ENCODE peak calls at places on chromosomes 7 and 10, in ten cellular contexts. One of them, this sample, is unnamed.

GRCh38 chr7:108097703-108098102 is 32.5 kb downstream of the LAMB4 start:
- DNase-seq in NCI-H2081: no peak
- DNase-seq in psoas muscle: no peak
- DNase-seq in stimulated activated CD4-positive, alpha-beta T cell treated with anti-CD3 and anti-CD28 coated beads, Interleukin-1b, Interleukin-23, amount 100 ng/mL, for 4 hours: no peak
- DNase-seq in C1 segment of cervical spinal cord: no peak
- DNase-seq in activated CD8-positive, alpha-beta memory T cell treated with anti-CD3 and anti-CD28 coated beads, Interleukin-2, amount 50 U/mL, for 48 hours: no peak
- DNase-seq in ELR: peak
- DNase-seq in NCI-H2029: no peak
- DNase-seq in cardiac muscle cell: no peak
- DNase-seq in adipocyte: no peak
- DNase-seq in this sample: peak

GRCh38 chr10:3400368-3400767 is 227.8 kb upstream of the PITRM1 start:
- DNase-seq in NCI-H2081: no peak
- DNase-seq in psoas muscle: no peak
- DNase-seq in stimulated activated CD4-positive, alpha-beta T cell treated with anti-CD3 and anti-CD28 coated beads, Interleukin-1b, Interleukin-23, amount 100 ng/mL, for 4 hours: no peak
- DNase-seq in C1 segment of cervical spinal cord: no peak
- DNase-seq in activated CD8-positive, alpha-beta memory T cell treated with anti-CD3 and anti-CD28 coated beads, Interleukin-2, amount 50 U/mL, for 48 hours: no peak
- DNase-seq in ELR: peak
- DNase-seq in NCI-H2029: no peak
- DNase-seq in cardiac muscle cell: no peak
- DNase-seq in adipocyte: no peak
- DNase-seq in this sample: no peak

GRCh38 chr10:132539431-132539839 is 1.8 kb downstream of the INPP5A start:
- DNase-seq in NCI-H2081: no peak
- DNase-seq in psoas muscle: peak
- DNase-seq in stimulated activated CD4-positive, alpha-beta T cell treated with anti-CD3 and anti-CD28 coated beads, Interleukin-1b, Interleukin-23, amount 100 ng/mL, for 4 hours: no peak
- DNase-seq in C1 segment of cervical spinal cord: no peak
- DNase-seq in activated CD8-positive, alpha-beta memory T cell treated with anti-CD3 and anti-CD28 coated beads, Interleukin-2, amount 50 U/mL, for 48 hours: no peak
- DNase-seq in ELR: peak
- DNase-seq in NCI-H2029: peak
- DNase-seq in cardiac muscle cell: no peak
- DNase-seq in adipocyte: peak
- DNase-seq in this sample: peak

GRCh38 chr10:62492012-62492869 is 118.1 kb downstream of the ZNF365 start:
- DNase-seq in NCI-H2081: peak
- DNase-seq in psoas muscle: no peak
- DNase-seq in stimulated activated CD4-positive, alpha-beta T cell treated with anti-CD3 and anti-CD28 coated beads, Interleukin-1b, Interleukin-23, amount 100 ng/mL, for 4 hours: no peak
- DNase-seq in C1 segment of cervical spinal cord: no peak
- DNase-seq in activated CD8-positive, alpha-beta memory T cell treated with anti-CD3 and anti-CD28 coated beads, Interleukin-2, amount 50 U/mL, for 48 hours: no peak
- DNase-seq in ELR: peak
- DNase-seq in NCI-H2029: no peak
- DNase-seq in cardiac muscle cell: peak
- DNase-seq in adipocyte: peak
- DNase-seq in this sample: peak

GRCh38 chr10:114257488-114257887 is 18.4 kb downstream of the VWA2 start:
- DNase-seq in NCI-H2081: no peak
- DNase-seq in psoas muscle: no peak
- DNase-seq in stimulated activated CD4-positive, alpha-beta T cell treated with anti-CD3 and anti-CD28 coated beads, Interleukin-1b, Interleukin-23, amount 100 ng/mL, for 4 hours: no peak
- DNase-seq in C1 segment of cervical spinal cord: no peak
- DNase-seq in activated CD8-positive, alpha-beta memory T cell treated with anti-CD3 and anti-CD28 coated beads, Interleukin-2, amount 50 U/mL, for 48 hours: no peak
- DNase-seq in ELR: no peak
- DNase-seq in NCI-H2029: no peak
- DNase-seq in cardiac muscle cell: no peak
- DNase-seq in adipocyte: no peak
- DNase-seq in this sample: no peak

GRCh38 chr10:42963302-42963701 is 113.6 kb upstream of the RET start:
- DNase-seq in NCI-H2081: no peak
- DNase-seq in psoas muscle: no peak
- DNase-seq in stimulated activated CD4-positive, alpha-beta T cell treated with anti-CD3 and anti-CD28 coated beads, Interleukin-1b, Interleukin-23, amount 100 ng/mL, for 4 hours: no peak
- DNase-seq in C1 segment of cervical spinal cord: no peak
- DNase-seq in activated CD8-positive, alpha-beta memory T cell treated with anti-CD3 and anti-CD28 coated beads, Interleukin-2, amount 50 U/mL, for 48 hours: no peak
- DNase-seq in ELR: no peak
- DNase-seq in NCI-H2029: no peak
- DNase-seq in cardiac muscle cell: no peak
- DNase-seq in adipocyte: no peak
- DNase-seq in this sample: no peak

GRCh38 chr10:77405771-77406241 is 231.8 kb downstream of the KCNMA1 start:
- DNase-seq in NCI-H2081: peak
- DNase-seq in psoas muscle: peak
- DNase-seq in stimulated activated CD4-positive, alpha-beta T cell treated with anti-CD3 and anti-CD28 coated beads, Interleukin-1b, Interleukin-23, amount 100 ng/mL, for 4 hours: no peak
- DNase-seq in C1 segment of cervical spinal cord: no peak
- DNase-seq in activated CD8-positive, alpha-beta memory T cell treated with anti-CD3 and anti-CD28 coated beads, Interleukin-2, amount 50 U/mL, for 48 hours: no peak
- DNase-seq in ELR: peak
- DNase-seq in NCI-H2029: peak
- DNase-seq in cardiac muscle cell: peak
- DNase-seq in adipocyte: peak
- DNase-seq in this sample: no peak

GRCh38 chr10:73746721-73747120 is 2.5 kb downstream of the SEC24C start:
- DNase-seq in NCI-H2081: no peak
- DNase-seq in psoas muscle: no peak
- DNase-seq in stimulated activated CD4-positive, alpha-beta T cell treated with anti-CD3 and anti-CD28 coated beads, Interleukin-1b, Interleukin-23, amount 100 ng/mL, for 4 hours: no peak
- DNase-seq in C1 segment of cervical spinal cord: no peak
- DNase-seq in activated CD8-positive, alpha-beta memory T cell treated with anti-CD3 and anti-CD28 coated beads, Interleukin-2, amount 50 U/mL, for 48 hours: peak
- DNase-seq in ELR: no peak
- DNase-seq in NCI-H2029: no peak
- DNase-seq in cardiac muscle cell: no peak
- DNase-seq in adipocyte: no peak
- DNase-seq in this sample: no peak

GRCh38 chr10:96910488-96911395 is 78.6 kb downstream of the LCOR start:
- DNase-seq in NCI-H2081: peak
- DNase-seq in psoas muscle: no peak
- DNase-seq in stimulated activated CD4-positive, alpha-beta T cell treated with anti-CD3 and anti-CD28 coated beads, Interleukin-1b, Interleukin-23, amount 100 ng/mL, for 4 hours: peak
- DNase-seq in C1 segment of cervical spinal cord: no peak
- DNase-seq in activated CD8-positive, alpha-beta memory T cell treated with anti-CD3 and anti-CD28 coated beads, Interleukin-2, amount 50 U/mL, for 48 hours: no peak
- DNase-seq in ELR: peak
- DNase-seq in NCI-H2029: no peak
- DNase-seq in cardiac muscle cell: peak
- DNase-seq in adipocyte: peak
- DNase-seq in this sample: peak

GRCh38 chr10:114347791-114348190 is 56.5 kb downstream of the AFAP1L2 start:
- DNase-seq in NCI-H2081: no peak
- DNase-seq in psoas muscle: no peak
- DNase-seq in stimulated activated CD4-positive, alpha-beta T cell treated with anti-CD3 and anti-CD28 coated beads, Interleukin-1b, Interleukin-23, amount 100 ng/mL, for 4 hours: no peak
- DNase-seq in C1 segment of cervical spinal cord: no peak
- DNase-seq in activated CD8-positive, alpha-beta memory T cell treated with anti-CD3 and anti-CD28 coated beads, Interleukin-2, amount 50 U/mL, for 48 hours: no peak
- DNase-seq in ELR: no peak
- DNase-seq in NCI-H2029: no peak
- DNase-seq in cardiac muscle cell: no peak
- DNase-seq in adipocyte: no peak
- DNase-seq in this sample: no peak

GRCh38 chr10:113680172-113681111 is 730 bp downstream of the CASP7 start:
- DNase-seq in NCI-H2081: peak
- DNase-seq in psoas muscle: peak
- DNase-seq in stimulated activated CD4-positive, alpha-beta T cell treated with anti-CD3 and anti-CD28 coated beads, Interleukin-1b, Interleukin-23, amount 100 ng/mL, for 4 hours: no peak
- DNase-seq in C1 segment of cervical spinal cord: peak
- DNase-seq in activated CD8-positive, alpha-beta memory T cell treated with anti-CD3 and anti-CD28 coated beads, Interleukin-2, amount 50 U/mL, for 48 hours: peak
- DNase-seq in ELR: peak
- DNase-seq in NCI-H2029: no peak
- DNase-seq in cardiac muscle cell: peak
- DNase-seq in adipocyte: peak
- DNase-seq in this sample: peak

GRCh38 chr10:71767420-71768035 is 5.8 kb downstream of the VSIR start:
- DNase-seq in NCI-H2081: no peak
- DNase-seq in psoas muscle: peak
- DNase-seq in stimulated activated CD4-positive, alpha-beta T cell treated with anti-CD3 and anti-CD28 coated beads, Interleukin-1b, Interleukin-23, amount 100 ng/mL, for 4 hours: no peak
- DNase-seq in C1 segment of cervical spinal cord: no peak
- DNase-seq in activated CD8-positive, alpha-beta memory T cell treated with anti-CD3 and anti-CD28 coated beads, Interleukin-2, amount 50 U/mL, for 48 hours: no peak
- DNase-seq in ELR: peak
- DNase-seq in NCI-H2029: no peak
- DNase-seq in cardiac muscle cell: no peak
- DNase-seq in adipocyte: peak
- DNase-seq in this sample: no peak

GRCh38 chr10:70866424-70866823 is 21.9 kb downstream of the PCBD1 start:
- DNase-seq in NCI-H2081: no peak
- DNase-seq in psoas muscle: no peak
- DNase-seq in stimulated activated CD4-positive, alpha-beta T cell treated with anti-CD3 and anti-CD28 coated beads, Interleukin-1b, Interleukin-23, amount 100 ng/mL, for 4 hours: no peak
- DNase-seq in C1 segment of cervical spinal cord: no peak
- DNase-seq in activated CD8-positive, alpha-beta memory T cell treated with anti-CD3 and anti-CD28 coated beads, Interleukin-2, amount 50 U/mL, for 48 hours: no peak
- DNase-seq in ELR: no peak
- DNase-seq in NCI-H2029: no peak
- DNase-seq in cardiac muscle cell: no peak
- DNase-seq in adipocyte: no peak
- DNase-seq in this sample: no peak

GRCh38 chr10:78931333-78932083 is 137.3 kb upstream of the ZMIZ1 start:
- DNase-seq in NCI-H2081: no peak
- DNase-seq in psoas muscle: peak
- DNase-seq in stimulated activated CD4-positive, alpha-beta T cell treated with anti-CD3 and anti-CD28 coated beads, Interleukin-1b, Interleukin-23, amount 100 ng/mL, for 4 hours: no peak
- DNase-seq in C1 segment of cervical spinal cord: no peak
- DNase-seq in activated CD8-positive, alpha-beta memory T cell treated with anti-CD3 and anti-CD28 coated beads, Interleukin-2, amount 50 U/mL, for 48 hours: no peak
- DNase-seq in ELR: peak
- DNase-seq in NCI-H2029: no peak
- DNase-seq in cardiac muscle cell: no peak
- DNase-seq in adipocyte: peak
- DNase-seq in this sample: no peak

GRCh38 chr7:129671276-129671675 is 59.8 kb downstream of the NRF1 start:
- DNase-seq in NCI-H2081: peak
- DNase-seq in psoas muscle: no peak
- DNase-seq in stimulated activated CD4-positive, alpha-beta T cell treated with anti-CD3 and anti-CD28 coated beads, Interleukin-1b, Interleukin-23, amount 100 ng/mL, for 4 hours: no peak
- DNase-seq in C1 segment of cervical spinal cord: no peak
- DNase-seq in activated CD8-positive, alpha-beta memory T cell treated with anti-CD3 and anti-CD28 coated beads, Interleukin-2, amount 50 U/mL, for 48 hours: no peak
- DNase-seq in ELR: no peak
- DNase-seq in NCI-H2029: no peak
- DNase-seq in cardiac muscle cell: no peak
- DNase-seq in adipocyte: no peak
- DNase-seq in this sample: no peak

GRCh38 chr7:37684927-37685326 is 1.4 kb downstream of the GPR141 start:
- DNase-seq in NCI-H2081: no peak
- DNase-seq in psoas muscle: no peak
- DNase-seq in stimulated activated CD4-positive, alpha-beta T cell treated with anti-CD3 and anti-CD28 coated beads, Interleukin-1b, Interleukin-23, amount 100 ng/mL, for 4 hours: no peak
- DNase-seq in C1 segment of cervical spinal cord: no peak
- DNase-seq in activated CD8-positive, alpha-beta memory T cell treated with anti-CD3 and anti-CD28 coated beads, Interleukin-2, amount 50 U/mL, for 48 hours: no peak
- DNase-seq in ELR: no peak
- DNase-seq in NCI-H2029: no peak
- DNase-seq in cardiac muscle cell: no peak
- DNase-seq in adipocyte: no peak
- DNase-seq in this sample: no peak

GRCh38 chr10:122525788-122526187 is 34.8 kb upstream of the DMBT1 start:
- DNase-seq in NCI-H2081: no peak
- DNase-seq in psoas muscle: no peak
- DNase-seq in stimulated activated CD4-positive, alpha-beta T cell treated with anti-CD3 and anti-CD28 coated beads, Interleukin-1b, Interleukin-23, amount 100 ng/mL, for 4 hours: no peak
- DNase-seq in C1 segment of cervical spinal cord: no peak
- DNase-seq in activated CD8-positive, alpha-beta memory T cell treated with anti-CD3 and anti-CD28 coated beads, Interleukin-2, amount 50 U/mL, for 48 hours: no peak
- DNase-seq in ELR: peak
- DNase-seq in NCI-H2029: no peak
- DNase-seq in cardiac muscle cell: peak
- DNase-seq in adipocyte: no peak
- DNase-seq in this sample: peak

GRCh38 chr10:22792161-22792560 is 77.8 kb upstream of the PIP4K2A start:
- DNase-seq in NCI-H2081: no peak
- DNase-seq in psoas muscle: no peak
- DNase-seq in stimulated activated CD4-positive, alpha-beta T cell treated with anti-CD3 and anti-CD28 coated beads, Interleukin-1b, Interleukin-23, amount 100 ng/mL, for 4 hours: no peak
- DNase-seq in C1 segment of cervical spinal cord: no peak
- DNase-seq in activated CD8-positive, alpha-beta memory T cell treated with anti-CD3 and anti-CD28 coated beads, Interleukin-2, amount 50 U/mL, for 48 hours: no peak
- DNase-seq in ELR: no peak
- DNase-seq in NCI-H2029: no peak
- DNase-seq in cardiac muscle cell: no peak
- DNase-seq in adipocyte: no peak
- DNase-seq in this sample: no peak

GRCh38 chr10:30432631-30433285 is 1.2 kb upstream of the MAP3K8 start:
- DNase-seq in NCI-H2081: no peak
- DNase-seq in psoas muscle: no peak
- DNase-seq in stimulated activated CD4-positive, alpha-beta T cell treated with anti-CD3 and anti-CD28 coated beads, Interleukin-1b, Interleukin-23, amount 100 ng/mL, for 4 hours: no peak
- DNase-seq in C1 segment of cervical spinal cord: no peak
- DNase-seq in activated CD8-positive, alpha-beta memory T cell treated with anti-CD3 and anti-CD28 coated beads, Interleukin-2, amount 50 U/mL, for 48 hours: no peak
- DNase-seq in ELR: no peak
- DNase-seq in NCI-H2029: no peak
- DNase-seq in cardiac muscle cell: no peak
- DNase-seq in adipocyte: no peak
- DNase-seq in this sample: no peak

GRCh38 chr10:88989824-88990527 is 622 bp upstream of the FAS start:
- DNase-seq in NCI-H2081: no peak
- DNase-seq in psoas muscle: no peak
- DNase-seq in stimulated activated CD4-positive, alpha-beta T cell treated with anti-CD3 and anti-CD28 coated beads, Interleukin-1b, Interleukin-23, amount 100 ng/mL, for 4 hours: no peak
- DNase-seq in C1 segment of cervical spinal cord: no peak
- DNase-seq in activated CD8-positive, alpha-beta memory T cell treated with anti-CD3 and anti-CD28 coated beads, Interleukin-2, amount 50 U/mL, for 48 hours: no peak
- DNase-seq in ELR: peak
- DNase-seq in NCI-H2029: no peak
- DNase-seq in cardiac muscle cell: peak
- DNase-seq in adipocyte: peak
- DNase-seq in this sample: peak

GRCh38 chr10:128480601-128481000 is 354.4 kb upstream of the MKI67 start:
- DNase-seq in NCI-H2081: no peak
- DNase-seq in psoas muscle: no peak
- DNase-seq in stimulated activated CD4-positive, alpha-beta T cell treated with anti-CD3 and anti-CD28 coated beads, Interleukin-1b, Interleukin-23, amount 100 ng/mL, for 4 hours: no peak
- DNase-seq in C1 segment of cervical spinal cord: no peak
- DNase-seq in activated CD8-positive, alpha-beta memory T cell treated with anti-CD3 and anti-CD28 coated beads, Interleukin-2, amount 50 U/mL, for 48 hours: no peak
- DNase-seq in ELR: no peak
- DNase-seq in NCI-H2029: no peak
- DNase-seq in cardiac muscle cell: no peak
- DNase-seq in adipocyte: no peak
- DNase-seq in this sample: no peak